ENCODE peak calls at places on chromosomes 6 and 20, in eight cellular contexts. K is WTC11; V is CD8-positive, alpha-beta T cell; Q is endothelial cell of umbilical vein; F is foreskin fibroblast; G is astrocyte of the cerebellum; Z is HFFc6; U is IMR-90. L is an unnamed sample.

GRCh38 chr6:40247516-40248115 is 313.4 kb upstream of the MOCS1 start:
- DNase-seq in Q (no peak), Z (no peak), U (no peak), K (no peak), F (no peak), V (no peak), G (no peak), L (no peak)

GRCh38 chr6:52174118-52174517 is 12.1 kb upstream of the IL17A start:
- DNase-seq in Z (no peak), K (no peak), G (no peak), F (no peak), Q (no peak), V (no peak), U (no peak), L (no peak)

GRCh38 chr20:18738055-18738454 is 75.5 kb upstream of the SCP2D1 start:
- DNase-seq in F (peak; percentile 63), Q (no peak), G (no peak), U (no peak), Z (no peak), K (no peak), V (no peak), L (no peak)

GRCh38 chr6:31121131-31121790 is 1.0 kb upstream of the CDSN start:
- DNase-seq in K (no peak), U (no peak), F (no peak), V (no peak), Q (no peak), G (no peak), Z (no peak), L (no peak)

GRCh38 chr6:111823831-111824607 is 49.2 kb downstream of the FYN start:
- DNase-seq in Z (peak; percentile 61), G (peak; percentile 57), F (peak; percentile 57), Q (peak; percentile 88), V (no peak), U (peak; percentile 86), K (no peak), L (no peak)

GRCh38 chr6:2934057-2934456 is 30.9 kb upstream of the SERPINB9 start:
- DNase-seq in V (no peak), Q (no peak), U (no peak), K (no peak), Z (no peak), G (no peak), F (no peak), L (no peak)

GRCh38 chr6:15927531-15928230 is 201.2 kb upstream of the MYLIP start:
- DNase-seq in F (no peak), Z (no peak), G (no peak), K (no peak), U (no peak), V (no peak), Q (no peak), L (no peak)

GRCh38 chr20:46994341-46994740 is 99.7 kb downstream of the EYA2 start:
- DNase-seq in Z (no peak), F (no peak), K (no peak), Q (no peak), V (peak; percentile 12), G (no peak), U (no peak), L (no peak)

GRCh38 chr6:146857180-146857959 is 258.6 kb downstream of the ADGB start:
- DNase-seq in Q (peak; percentile 77), G (peak; percentile 68), Z (peak; percentile 79), V (peak; percentile 68), K (peak; percentile 84), F (peak; percentile 93), U (peak; percentile 93), L (peak; percentile 71)

GRCh38 chr6:158142789-158143188 is 25.3 kb downstream of the SERAC1 start:
- DNase-seq in F (peak; percentile 77), G (peak; percentile 23), K (no peak), Z (peak; percentile 81), V (no peak), U (peak; percentile 88), Q (peak; percentile 39), L (no peak)

GRCh38 chr6:90483116-90483839 is 103.6 kb downstream of the MAP3K7 start:
- DNase-seq in F (peak; percentile 40), G (no peak), K (no peak), Q (no peak), V (no peak), U (peak; percentile 49), Z (no peak), L (no peak)

GRCh38 chr6:72260489-72260888 is 361.4 kb upstream of the KCNQ5 start:
- DNase-seq in F (peak; percentile 11), K (no peak), U (peak; percentile 4), G (no peak), V (no peak), Z (no peak), Q (peak; percentile 50), L (no peak)

GRCh38 chr6:7098974-7099373 is 8.8 kb upstream of the RREB1 start:
- DNase-seq in Z (no peak), V (no peak), K (no peak), U (no peak), F (no peak), Q (no peak), G (no peak), L (no peak)

GRCh38 chr20:23350007-23350854 is at the start of gene NXT1:
- DNase-seq in Z (peak; percentile 99), U (peak; percentile 99), G (peak; percentile 97), K (peak; percentile 94), F (peak; percentile 98), V (peak; percentile 95), Q (peak; percentile 98), L (peak; percentile 95)
- TF ChIP-seq CTCF in Z (peak; percentile 48), U (no peak), G (peak; percentile 2), K (no peak), F (peak; percentile 1), V (no peak), Q (no peak), L (no peak)

DNA sequence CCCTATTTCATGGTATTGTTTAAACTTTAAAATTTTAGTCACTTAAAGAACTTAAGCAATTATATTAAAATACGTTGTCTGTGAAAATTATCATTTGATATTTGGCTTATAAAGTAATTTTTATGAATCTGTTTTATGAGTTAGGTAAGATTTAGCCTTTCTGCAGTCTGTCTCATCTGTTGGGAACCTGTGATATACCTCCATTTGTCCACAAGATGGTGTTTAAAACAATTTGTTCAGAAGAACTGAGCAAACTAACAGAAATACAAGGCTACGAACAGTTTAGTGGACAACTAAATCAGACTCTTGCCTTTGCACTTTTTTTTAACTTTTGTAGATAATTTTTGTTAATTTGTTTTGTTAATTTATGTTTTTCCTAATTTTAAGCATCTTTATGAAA is 92.4 kb downstream of the COL9A1 start:
- DNase-seq in K (no peak), V (no peak), Q (no peak), U (no peak), G (no peak), Z (no peak), F (no peak), L (no peak)
- TF ChIP-seq CTCF in K (no peak), V (no peak), Q (no peak), U (no peak), G (peak; percentile 25), Z (peak; percentile 39), F (no peak), L (peak; percentile 60)

DNA sequence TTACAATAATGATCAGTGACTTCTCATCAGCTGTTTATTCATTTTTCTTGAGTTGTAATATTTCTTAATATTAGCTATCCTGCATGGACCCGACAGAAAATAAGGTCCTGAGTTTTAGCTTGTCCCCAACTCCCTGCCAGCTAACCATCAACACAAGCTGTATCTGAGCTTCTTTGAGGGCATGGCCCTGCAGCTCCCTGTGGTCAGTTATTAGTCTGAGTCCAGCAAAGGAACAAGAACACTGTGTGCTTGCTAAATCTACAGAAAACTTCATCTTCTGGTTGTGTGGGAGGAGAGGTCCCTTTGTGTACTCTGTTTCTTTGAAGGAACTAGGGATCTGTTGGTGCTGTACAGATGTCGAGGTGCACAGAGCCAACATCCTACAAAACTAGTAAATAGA is 248.3 kb downstream of the LAMA2 start:
- DNase-seq in Z (no peak), F (no peak), U (no peak), K (no peak), G (no peak), Q (no peak), V (no peak), L (no peak)
- TF ChIP-seq CTCF in Z (no peak), F (no peak), U (no peak), K (no peak), G (no peak), Q (no peak), V (no peak), L (no peak)

DNA sequence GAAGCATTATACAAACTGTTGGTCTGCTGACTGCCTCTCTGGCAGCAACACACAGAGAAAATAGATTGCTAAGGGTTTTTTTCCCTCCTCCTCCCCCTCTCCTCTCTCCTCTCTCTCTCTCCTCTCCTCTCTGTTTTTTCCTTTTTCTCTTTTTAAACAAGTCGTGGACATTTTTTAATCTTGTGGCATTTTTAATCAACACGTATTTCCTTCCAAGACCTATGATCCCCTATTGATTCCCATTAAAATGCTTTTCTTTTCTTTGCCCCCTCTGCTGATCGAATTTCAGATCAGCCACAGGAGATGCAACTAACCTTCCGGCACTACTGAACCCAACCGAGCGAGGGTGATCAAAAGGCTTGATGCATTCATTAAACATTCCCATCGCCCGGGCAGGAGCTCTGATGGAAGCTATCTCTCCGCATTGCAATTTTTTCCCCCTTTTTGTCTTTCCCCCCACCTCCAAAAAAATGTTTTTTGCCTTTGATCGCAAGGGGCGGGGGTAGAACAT is 90.7 kb upstream of the ARID1B start:
- DNase-seq in Z (peak; percentile 46), Q (peak; percentile 81), V (no peak), F (peak; percentile 52), U (peak; percentile 59), K (peak; percentile 41), G (peak; percentile 27), L (no peak)
- TF ChIP-seq CTCF in Z (peak; percentile 65), Q (no peak), V (peak; percentile 66), F (peak; percentile 33), U (peak; percentile 36), K (no peak), G (peak; percentile 46), L (peak; percentile 51)

GRCh38 chr6:23086100-23086499 is 516.7 kb downstream of the HDGFL1 start:
- DNase-seq in U (no peak), V (no peak), Q (no peak), G (no peak), K (no peak), F (no peak), Z (no peak), L (no peak)

GRCh38 chr6:23077797-23078196 is 508.4 kb downstream of the HDGFL1 start:
- DNase-seq in U (no peak), F (no peak), Z (no peak), K (no peak), Q (no peak), V (no peak), G (no peak), L (no peak)

DNA sequence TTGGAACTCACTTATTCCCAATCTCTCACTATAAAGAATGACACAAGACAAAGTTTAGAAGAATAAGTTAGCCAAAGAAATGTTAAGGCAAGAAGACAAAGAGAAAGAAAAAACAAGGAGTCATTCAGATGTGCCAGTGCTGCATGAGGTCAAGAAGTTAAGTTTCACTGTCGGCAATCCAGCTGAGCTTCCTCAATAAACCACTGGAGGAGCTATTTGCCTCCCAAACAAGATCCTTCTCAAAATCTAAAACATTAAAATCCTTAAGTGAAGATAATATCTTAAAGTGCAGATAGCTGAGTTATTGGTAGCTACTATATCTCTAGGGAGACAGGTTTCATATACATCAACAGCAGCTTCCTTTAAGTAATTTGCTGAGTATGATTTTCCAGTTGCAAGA is 512.3 kb downstream of the HDGFL1 start:
- DNase-seq in Z (no peak), V (no peak), U (no peak), G (no peak), F (no peak), Q (no peak), K (no peak), L (no peak)
- TF ChIP-seq CTCF in Z (no peak), V (no peak), U (peak; percentile 11), G (peak; percentile 20), F (no peak), Q (no peak), K (peak; percentile 18), L (peak; percentile 30)

GRCh38 chr6:44247338-44248302 is 719 bp downstream of the HSP90AB1 start:
- DNase-seq in G (no peak), Z (peak; percentile 58), U (peak; percentile 38), K (peak; percentile 41), Q (peak; percentile 66), F (no peak), V (peak; percentile 92), L (peak; percentile 39)
- TF ChIP-seq CTCF in G (no peak), Z (no peak), U (no peak), K (no peak), Q (no peak), F (no peak), V (no peak), L (no peak)

L was measured in progenitor cell of endocrine pancreas.